ENCODE peak calls at places on chromosomes 2 and 18, in nine cellular contexts. One of them, this sample, is unnamed. For H3K4me1, the result is how much of the 10 kb centered on the place peaks cover.

GRCh38 chr2:227163998-227164744 is at the start of the genes COL4A3 and COL4A4:
- DNase-seq in A673: peak
- DNase-seq in sigmoid colon: peak
- DNase-seq in cardiac muscle cell: peak
- DNase-seq in heart right ventricle: peak
- DNase-seq in PC-9: no peak
- DNase-seq in psoas muscle: peak
- DNase-seq in mesendoderm: peak
- DNase-seq in CD8-positive, alpha-beta memory T cell: no peak
- DNase-seq in this sample: peak

GRCh38 chr2:226478121-226478809 is 321.4 kb downstream of the IRS1 start:
- DNase-seq in CD8-positive, alpha-beta memory T cell: no peak
- DNase-seq in A673: peak
- DNase-seq in cardiac muscle cell: peak
- DNase-seq in heart right ventricle: peak
- DNase-seq in psoas muscle: peak
- DNase-seq in sigmoid colon: peak
- DNase-seq in PC-9: peak
- DNase-seq in mesendoderm: peak
- DNase-seq in this sample: peak

GRCh38 chr2:138319616-138320015 is 182.0 kb upstream of the SPOPL start:
- DNase-seq in heart right ventricle: no peak
- DNase-seq in A673: no peak
- DNase-seq in CD8-positive, alpha-beta memory T cell: no peak
- DNase-seq in cardiac muscle cell: no peak
- DNase-seq in mesendoderm: no peak
- DNase-seq in sigmoid colon: no peak
- DNase-seq in PC-9: no peak
- DNase-seq in psoas muscle: no peak
- DNase-seq in this sample: no peak

GRCh38 chr2:164840930-164841718 is 499 bp downstream of the COBLL1 start:
- DNase-seq in heart right ventricle: peak
- DNase-seq in mesendoderm: peak
- DNase-seq in psoas muscle: peak
- DNase-seq in PC-9: peak
- DNase-seq in A673: peak
- DNase-seq in cardiac muscle cell: peak
- DNase-seq in sigmoid colon: peak
- DNase-seq in CD8-positive, alpha-beta memory T cell: no peak
- DNase-seq in this sample: peak

GRCh38 chr18:58269931-58270330 is 225.9 kb downstream of the NEDD4L start:
- DNase-seq in psoas muscle: no peak
- DNase-seq in PC-9: peak
- DNase-seq in sigmoid colon: no peak
- DNase-seq in CD8-positive, alpha-beta memory T cell: no peak
- DNase-seq in heart right ventricle: no peak
- DNase-seq in A673: no peak
- DNase-seq in mesendoderm: no peak
- DNase-seq in cardiac muscle cell: no peak
- DNase-seq in this sample: no peak

GRCh38 chr2:179104736-179105135 is 54.8 kb upstream of the CCDC141 start:
- DNase-seq in CD8-positive, alpha-beta memory T cell: no peak
- DNase-seq in PC-9: no peak
- DNase-seq in A673: no peak
- DNase-seq in heart right ventricle: no peak
- DNase-seq in psoas muscle: no peak
- DNase-seq in mesendoderm: no peak
- DNase-seq in sigmoid colon: no peak
- DNase-seq in cardiac muscle cell: no peak
- DNase-seq in this sample: no peak

GRCh38 chr2:120175000-120175581 is 48.1 kb downstream of the TMEM185B start:
- DNase-seq in psoas muscle: no peak
- DNase-seq in A673: peak
- DNase-seq in heart right ventricle: peak
- DNase-seq in CD8-positive, alpha-beta memory T cell: no peak
- DNase-seq in sigmoid colon: no peak
- DNase-seq in mesendoderm: peak
- DNase-seq in cardiac muscle cell: peak
- DNase-seq in PC-9: peak
- DNase-seq in this sample: no peak

GRCh38 chr2:207264310-207264709 is 98.6 kb upstream of the KLF7 start:
- DNase-seq in mesendoderm: no peak
- DNase-seq in PC-9: no peak
- DNase-seq in sigmoid colon: peak
- DNase-seq in heart right ventricle: no peak
- DNase-seq in CD8-positive, alpha-beta memory T cell: no peak
- DNase-seq in cardiac muscle cell: no peak
- DNase-seq in A673: no peak
- DNase-seq in psoas muscle: no peak
- DNase-seq in this sample: no peak

GRCh38 chr2:235049069-235049468 is 97.3 kb downstream of the SH3BP4 start:
- DNase-seq in heart right ventricle: no peak
- DNase-seq in psoas muscle: no peak
- DNase-seq in mesendoderm: no peak
- DNase-seq in PC-9: peak
- DNase-seq in cardiac muscle cell: no peak
- DNase-seq in CD8-positive, alpha-beta memory T cell: no peak
- DNase-seq in sigmoid colon: no peak
- DNase-seq in A673: no peak
- DNase-seq in this sample: no peak

GRCh38 chr2:171287036-171287435 is 126.3 kb upstream of the TLK1 start:
- DNase-seq in psoas muscle: no peak
- DNase-seq in A673: no peak
- DNase-seq in CD8-positive, alpha-beta memory T cell: no peak
- DNase-seq in sigmoid colon: no peak
- DNase-seq in PC-9: no peak
- DNase-seq in cardiac muscle cell: no peak
- DNase-seq in heart right ventricle: no peak
- DNase-seq in mesendoderm: no peak
- DNase-seq in this sample: no peak

GRCh38 chr2:8433390-8433789 is 248.5 kb upstream of the ID2 start:
- DNase-seq in A673: no peak
- DNase-seq in PC-9: no peak
- DNase-seq in mesendoderm: peak
- DNase-seq in sigmoid colon: no peak
- DNase-seq in psoas muscle: no peak
- DNase-seq in heart right ventricle: no peak
- DNase-seq in CD8-positive, alpha-beta memory T cell: no peak
- DNase-seq in cardiac muscle cell: no peak
- DNase-seq in this sample: no peak

DNA sequence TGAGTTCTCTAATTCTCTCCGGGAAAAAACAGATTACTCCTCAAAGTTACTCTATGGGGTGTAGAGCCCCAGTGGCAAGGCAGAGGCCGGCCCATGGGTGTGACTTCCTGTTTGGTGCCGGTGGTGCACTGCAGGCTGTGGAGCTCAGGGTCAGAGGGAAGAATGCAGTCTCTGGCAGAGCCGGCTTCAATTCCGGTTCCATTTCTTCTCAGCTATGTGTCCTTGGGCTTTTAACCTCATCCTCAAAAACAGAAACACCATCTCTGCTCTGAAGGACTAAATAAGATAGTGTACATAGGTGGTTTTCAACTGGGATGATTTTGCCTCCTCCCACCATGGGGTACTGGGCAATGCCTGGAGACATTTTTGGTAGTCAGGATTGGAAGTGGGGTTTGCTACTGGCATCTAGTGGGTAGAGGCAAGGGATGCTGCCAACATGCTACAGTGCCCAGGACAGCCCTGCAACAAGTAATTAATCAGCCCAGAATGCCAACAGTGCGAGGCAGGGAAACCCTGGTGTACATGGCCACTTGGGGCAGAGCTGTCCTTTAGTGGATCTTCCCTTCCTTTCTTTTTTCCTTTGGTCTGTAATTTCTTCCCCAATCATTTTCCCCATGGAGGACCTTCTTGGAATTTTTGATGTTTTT is 81.2 kb downstream of the INSIG2 start:
- DNase-seq in cardiac muscle cell: no peak
- DNase-seq in heart right ventricle: no peak
- DNase-seq in CD8-positive, alpha-beta memory T cell: no peak
- DNase-seq in mesendoderm: peak
- DNase-seq in sigmoid colon: peak
- DNase-seq in psoas muscle: peak
- DNase-seq in A673: peak
- DNase-seq in PC-9: peak
- DNase-seq in this sample: peak
- H3K27ac ChIP-seq in cardiac muscle cell: no peak
- H3K27ac ChIP-seq in heart right ventricle: no peak
- H3K27ac ChIP-seq in CD8-positive, alpha-beta memory T cell: no peak
- H3K27ac ChIP-seq in mesendoderm: no peak
- H3K27ac ChIP-seq in sigmoid colon: no peak
- H3K27ac ChIP-seq in psoas muscle: no peak
- H3K27ac ChIP-seq in A673: no peak
- H3K27ac ChIP-seq in PC-9: no peak
- H3K27ac ChIP-seq in this sample: no peak

GRCh38 chr18:36187826-36188721 is 777 bp downstream of the MOCOS start:
- DNase-seq in mesendoderm: peak
- DNase-seq in A673: no peak
- DNase-seq in psoas muscle: peak
- DNase-seq in cardiac muscle cell: no peak
- DNase-seq in CD8-positive, alpha-beta memory T cell: no peak
- DNase-seq in sigmoid colon: no peak
- DNase-seq in heart right ventricle: no peak
- DNase-seq in PC-9: peak
- DNase-seq in this sample: no peak

GRCh38 chr18:36187138-36187825 is at the start of gene MOCOS:
- DNase-seq in heart right ventricle: peak
- DNase-seq in sigmoid colon: peak
- DNase-seq in CD8-positive, alpha-beta memory T cell: peak
- DNase-seq in psoas muscle: peak
- DNase-seq in A673: peak
- DNase-seq in mesendoderm: peak
- DNase-seq in PC-9: peak
- DNase-seq in cardiac muscle cell: peak
- DNase-seq in this sample: peak

GRCh38 chr18:36189486-36189885 is 2.2 kb downstream of the MOCOS start:
- DNase-seq in sigmoid colon: no peak
- DNase-seq in cardiac muscle cell: no peak
- DNase-seq in psoas muscle: no peak
- DNase-seq in CD8-positive, alpha-beta memory T cell: no peak
- DNase-seq in heart right ventricle: no peak
- DNase-seq in PC-9: peak
- DNase-seq in mesendoderm: no peak
- DNase-seq in A673: no peak
- DNase-seq in this sample: no peak

GRCh38 chr18:36186461-36187137 is 698 bp upstream of the MOCOS start:
- DNase-seq in A673: no peak
- DNase-seq in CD8-positive, alpha-beta memory T cell: peak
- DNase-seq in psoas muscle: peak
- DNase-seq in PC-9: no peak
- DNase-seq in sigmoid colon: no peak
- DNase-seq in cardiac muscle cell: no peak
- DNase-seq in mesendoderm: peak
- DNase-seq in heart right ventricle: peak
- DNase-seq in this sample: peak

GRCh38 chr18:36188912-36189311 is 1.6 kb downstream of the MOCOS start:
- DNase-seq in psoas muscle: no peak
- DNase-seq in mesendoderm: peak
- DNase-seq in heart right ventricle: no peak
- DNase-seq in A673: no peak
- DNase-seq in cardiac muscle cell: no peak
- DNase-seq in sigmoid colon: no peak
- DNase-seq in PC-9: peak
- DNase-seq in CD8-positive, alpha-beta memory T cell: no peak
- DNase-seq in this sample: no peak
- H3K4me3 ChIP-seq in psoas muscle: no peak
- H3K4me3 ChIP-seq in mesendoderm: no peak
- H3K4me3 ChIP-seq in heart right ventricle: no peak
- H3K4me3 ChIP-seq in A673: no peak
- H3K4me3 ChIP-seq in cardiac muscle cell: no peak
- H3K4me3 ChIP-seq in sigmoid colon: no peak
- H3K4me3 ChIP-seq in PC-9: peak
- H3K4me3 ChIP-seq in CD8-positive, alpha-beta memory T cell: no peak
- H3K4me3 ChIP-seq in this sample: no peak

GRCh38 chr2:101848790-101849410 is 142.9 kb upstream of the IL1R2 start:
- DNase-seq in A673: no peak
- DNase-seq in CD8-positive, alpha-beta memory T cell: no peak
- DNase-seq in heart right ventricle: no peak
- DNase-seq in PC-9: no peak
- DNase-seq in mesendoderm: no peak
- DNase-seq in sigmoid colon: no peak
- DNase-seq in psoas muscle: no peak
- DNase-seq in cardiac muscle cell: no peak
- DNase-seq in this sample: no peak

GRCh38 chr2:101844055-101844635 is 146.6 kb downstream of the MAP4K4 start:
- DNase-seq in sigmoid colon: no peak
- DNase-seq in A673: no peak
- DNase-seq in cardiac muscle cell: no peak
- DNase-seq in CD8-positive, alpha-beta memory T cell: no peak
- DNase-seq in psoas muscle: no peak
- DNase-seq in PC-9: peak
- DNase-seq in mesendoderm: no peak
- DNase-seq in heart right ventricle: no peak
- DNase-seq in this sample: no peak

GRCh38 chr2:101847661-101848339 is 144.0 kb upstream of the IL1R2 start:
- DNase-seq in heart right ventricle: no peak
- DNase-seq in CD8-positive, alpha-beta memory T cell: no peak
- DNase-seq in mesendoderm: no peak
- DNase-seq in cardiac muscle cell: no peak
- DNase-seq in sigmoid colon: no peak
- DNase-seq in PC-9: no peak
- DNase-seq in psoas muscle: no peak
- DNase-seq in A673: no peak
- DNase-seq in this sample: no peak

GRCh38 chr2:101850450-101850849 is 141.3 kb upstream of the IL1R2 start:
- DNase-seq in PC-9: no peak
- DNase-seq in sigmoid colon: no peak
- DNase-seq in cardiac muscle cell: no peak
- DNase-seq in heart right ventricle: no peak
- DNase-seq in mesendoderm: no peak
- DNase-seq in A673: no peak
- DNase-seq in psoas muscle: no peak
- DNase-seq in CD8-positive, alpha-beta memory T cell: no peak
- DNase-seq in this sample: no peak

DNA sequence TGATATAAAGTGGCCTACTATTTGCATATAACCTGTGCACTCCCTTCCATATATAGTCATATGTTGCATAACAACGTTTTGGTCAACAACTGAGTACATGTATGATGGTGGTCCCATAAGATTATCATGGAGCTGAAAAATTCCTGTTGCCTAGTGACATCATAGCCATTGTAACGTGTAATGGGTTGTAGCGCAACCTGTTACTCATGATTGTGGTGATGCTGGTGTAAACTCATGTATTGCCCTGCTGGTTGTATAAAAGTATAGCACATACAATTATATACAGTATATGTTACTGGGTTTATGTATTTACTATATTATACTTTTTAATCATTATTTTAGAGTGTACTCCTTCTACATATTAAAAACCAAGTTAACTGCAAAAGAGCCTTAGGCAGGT is 144.8 kb upstream of the IL1R2 start:
- DNase-seq in PC-9: no peak
- DNase-seq in sigmoid colon: no peak
- DNase-seq in heart right ventricle: no peak
- DNase-seq in A673: no peak
- DNase-seq in CD8-positive, alpha-beta memory T cell: no peak
- DNase-seq in cardiac muscle cell: no peak
- DNase-seq in psoas muscle: no peak
- DNase-seq in mesendoderm: no peak
- DNase-seq in this sample: no peak
- H3K4me1 ChIP-seq in PC-9: under half
- H3K4me1 ChIP-seq in sigmoid colon: under half
- H3K4me1 ChIP-seq in heart right ventricle: under half
- H3K4me1 ChIP-seq in A673: under half
- H3K4me1 ChIP-seq in CD8-positive, alpha-beta memory T cell: under half
- H3K4me1 ChIP-seq in cardiac muscle cell: under half
- H3K4me1 ChIP-seq in psoas muscle: under half
- H3K4me1 ChIP-seq in mesendoderm: under half
- H3K4me1 ChIP-seq in this sample: half or more

GRCh38 chr18:75384144-75384543 is 43.4 kb downstream of the SMIM21 start:
- DNase-seq in mesendoderm: no peak
- DNase-seq in A673: no peak
- DNase-seq in heart right ventricle: no peak
- DNase-seq in cardiac muscle cell: no peak
- DNase-seq in sigmoid colon: no peak
- DNase-seq in PC-9: no peak
- DNase-seq in CD8-positive, alpha-beta memory T cell: no peak
- DNase-seq in psoas muscle: no peak
- DNase-seq in this sample: no peak
- H3K27ac ChIP-seq in mesendoderm: no peak
- H3K27ac ChIP-seq in A673: no peak
- H3K27ac ChIP-seq in heart right ventricle: no peak
- H3K27ac ChIP-seq in cardiac muscle cell: no peak
- H3K27ac ChIP-seq in sigmoid colon: no peak
- H3K27ac ChIP-seq in PC-9: no peak
- H3K27ac ChIP-seq in CD8-positive, alpha-beta memory T cell: no peak
- H3K27ac ChIP-seq in psoas muscle: no peak
- H3K27ac ChIP-seq in this sample: no peak

This sample was measured in tibial artery.